ENCODE peak calls at places on chromosomes 4 and X, in seven cellular contexts. M, J, F, O, D, Y and H are unnamed samples. For H3K4me1, the result is how much of the 10 kb centered on the place peaks cover.

GRCh38 chrX:130393451-130394074 is 8.1 kb upstream of the GPR119 start:
- DNase-seq in M (no peak), J (peak), F (peak), O (no peak), D (no peak), Y (no peak), H (no peak)

GRCh38 chr4:87679449-87680169 is 29.5 kb downstream of the DMP1 start:
- DNase-seq in M (no peak), J (no peak), F (no peak), O (no peak), D (no peak), Y (peak), H (no peak)

GRCh38 chrX:70432936-70433847 is 10.1 kb downstream of the GDPD2 start:
- DNase-seq in M (no peak), J (no peak), F (no peak), O (no peak), D (no peak), Y (no peak), H (no peak)

GRCh38 chr4:177455591-177455990 is 13.4 kb upstream of the AGA start:
- DNase-seq in M (no peak), J (no peak), F (no peak), O (no peak), D (no peak), Y (no peak), H (no peak)

GRCh38 chrX:13808293-13808692 is 8.6 kb downstream of the GPM6B start:
- DNase-seq in M (no peak), J (no peak), F (no peak), O (no peak), D (no peak), Y (no peak), H (no peak)

GRCh38 chr4:40307627-40308497 is 27.3 kb upstream of the CHRNA9 start:
- DNase-seq in M (no peak), J (no peak), F (no peak), O (peak), D (no peak), Y (peak), H (no peak)

GRCh38 chr4:177246636-177247584 is 62.8 kb upstream of the NEIL3 start:
- DNase-seq in M (no peak), J (no peak), F (no peak), O (no peak), D (no peak), Y (no peak), H (no peak)

GRCh38 chr4:140296335-140296753 is 77.1 kb upstream of the SCOC start:
- DNase-seq in M (no peak), J (no peak), F (peak), O (no peak), D (no peak), Y (no peak), H (peak)

GRCh38 chrX:100944601-100945000 is 15.9 kb upstream of the XKRX start:
- DNase-seq in M (no peak), J (no peak), F (no peak), O (no peak), D (no peak), Y (no peak), H (no peak)

GRCh38 chr4:109075617-109076016 is 226.8 kb downstream of the COL25A1 start:
- DNase-seq in M (no peak), J (no peak), F (no peak), O (no peak), D (no peak), Y (no peak), H (no peak)

GRCh38 chr4:147370473-147370872 is 110.4 kb upstream of the EDNRA start:
- DNase-seq in M (no peak), J (no peak), F (no peak), O (no peak), D (no peak), Y (no peak), H (no peak)

GRCh38 chrX:18174209-18174608 is 46.5 kb downstream of the BEND2 start:
- DNase-seq in M (no peak), J (no peak), F (no peak), O (no peak), D (no peak), Y (no peak), H (no peak)

GRCh38 chrX:30572004-30572403 is 5.6 kb downstream of the TASL start:
- DNase-seq in M (no peak), J (no peak), F (no peak), O (no peak), D (no peak), Y (no peak), H (no peak)

GRCh38 chrX:40172980-40173661 is 75.4 kb upstream of the BCOR start:
- DNase-seq in M (no peak), J (no peak), F (no peak), O (no peak), D (no peak), Y (no peak), H (no peak)

GRCh38 chrX:103517246-103517645 is 2.0 kb downstream of the RAB40A start:
- DNase-seq in M (no peak), J (no peak), F (no peak), O (no peak), D (no peak), Y (no peak), H (no peak)

GRCh38 chr4:152045781-152046571 is 285.2 kb upstream of the GATB start:
- DNase-seq in M (peak), J (no peak), F (peak), O (no peak), D (no peak), Y (peak), H (no peak)

GRCh38 chr4:77360451-77360850 is 203.4 kb downstream of the CCNG2 start:
- DNase-seq in M (no peak), J (no peak), F (no peak), O (no peak), D (no peak), Y (no peak), H (no peak)

GRCh38 chr4:164204434-164204833 is 549.5 kb upstream of the SMIM31 start:
- DNase-seq in M (no peak), J (no peak), F (peak), O (no peak), D (no peak), Y (no peak), H (no peak)

GRCh38 chrX:19593684-19594083 is 78.4 kb upstream of the MAP3K15 start:
- DNase-seq in M (no peak), J (no peak), F (no peak), O (no peak), D (no peak), Y (peak), H (no peak)

GRCh38 chr4:25818293-25819240 is 44.2 kb downstream of the SEL1L3 start:
- DNase-seq in M (no peak), J (no peak), F (no peak), O (no peak), D (no peak), Y (no peak), H (no peak)

GRCh38 chrX:318739-319578 is at the start of gene GTPBP6:
- DNase-seq in M (peak), J (peak), F (peak), O (peak), D (peak), Y (peak), H (no peak)

GRCh38 chr4:55768291-55768690 is 51.3 kb upstream of the EXOC1L start:
- DNase-seq in M (no peak), J (no peak), F (no peak), O (no peak), D (no peak), Y (no peak), H (no peak)

GRCh38 chrX:30653415-30654131 is at the start of gene GK:
- DNase-seq in M (peak), J (peak), F (no peak), O (no peak), D (no peak), Y (peak), H (no peak)

GRCh38 chr4:152265149-152265621 is 270.7 kb downstream of the FBXW7 start:
- DNase-seq in M (no peak), J (no peak), F (peak), O (no peak), D (no peak), Y (no peak), H (no peak)

GRCh38 chrX:51459125-51459524 is 37.3 kb downstream of the NUDT11 start:
- DNase-seq in M (no peak), J (no peak), F (no peak), O (no peak), D (no peak), Y (no peak), H (no peak)

GRCh38 chr4:113574636-113575103 is 186.9 kb downstream of the CAMK2D start:
- DNase-seq in M (no peak), J (no peak), F (no peak), O (no peak), D (no peak), Y (no peak), H (no peak)

GRCh38 chrX:120653000-120653399 is 23.1 kb upstream of the C1GALT1C1 start:
- DNase-seq in M (no peak), J (no peak), F (no peak), O (no peak), D (no peak), Y (no peak), H (no peak)

GRCh38 chr4:22389240-22389871 is 126.5 kb downstream of the ADGRA3 start:
- DNase-seq in M (no peak), J (no peak), F (peak), O (peak), D (no peak), Y (peak), H (no peak)

GRCh38 chrX:20547649-20548051 is 280.9 kb upstream of the RPS6KA3 start:
- DNase-seq in M (no peak), J (peak), F (no peak), O (no peak), D (no peak), Y (no peak), H (no peak)

GRCh38 chrX:119041175-119041574 is 31.6 kb upstream of the CT47C1 start:
- DNase-seq in M (no peak), J (peak), F (peak), O (no peak), D (no peak), Y (peak), H (no peak)

GRCh38 chr4:176238157-176238608 is 30.8 kb downstream of the ASB5 start:
- DNase-seq in M (no peak), J (no peak), F (no peak), O (no peak), D (no peak), Y (no peak), H (no peak)

GRCh38 chr4:112567536-112567935 is 51.6 kb upstream of the NEUROG2 start:
- DNase-seq in M (no peak), J (no peak), F (no peak), O (no peak), D (no peak), Y (no peak), H (no peak)

GRCh38 chr4:186190456-186191265 is 706 bp upstream of the CYP4V2 start:
- DNase-seq in M (no peak), J (no peak), F (no peak), O (peak), D (no peak), Y (peak), H (no peak)

GRCh38 chr4:6111354-6111930 is 88.9 kb downstream of the JAKMIP1 start:
- DNase-seq in M (no peak), J (no peak), F (no peak), O (no peak), D (no peak), Y (no peak), H (no peak)

GRCh38 chr4:77202491-77202890 is 45.5 kb downstream of the CCNG2 start:
- DNase-seq in M (no peak), J (no peak), F (peak), O (no peak), D (no peak), Y (no peak), H (no peak)

GRCh38 chrX:70554523-70554922 is 109.9 kb downstream of the DLG3 start:
- DNase-seq in M (no peak), J (no peak), F (no peak), O (no peak), D (no peak), Y (no peak), H (no peak)

GRCh38 chr4:30721353-30722091 is 1.4 kb downstream of the PCDH7 start:
- DNase-seq in M (no peak), J (peak), F (peak), O (no peak), D (no peak), Y (no peak), H (no peak)

GRCh38 chr4:182504440-182504839 is 261.2 kb downstream of the TENM3 start:
- DNase-seq in M (no peak), J (no peak), F (no peak), O (no peak), D (no peak), Y (no peak), H (no peak)
- H3K4me1 ChIP-seq in M (under half), J (under half), F (under half), O (under half), D (under half), Y (under half), H (under half)

GRCh38 chr4:153950100-153950979 is 161.5 kb upstream of the SFRP2 start:
- DNase-seq in M (no peak), J (no peak), F (no peak), O (no peak), D (no peak), Y (no peak), H (no peak)
- H3K4me1 ChIP-seq in M (under half), J (under half), F (under half), O (under half), D (under half), Y (under half), H (under half)

GRCh38 chrX:48632207-48632606 is 34.9 kb downstream of the WDR13 start:
- DNase-seq in M (no peak), J (no peak), F (no peak), O (no peak), D (no peak), Y (no peak), H (no peak)
- H3K4me1 ChIP-seq in M (under half), J (under half), F (under half), O (under half), D (under half), Y (under half), H (under half)

GRCh38 chr4:144712775-144713174 is 66.8 kb downstream of the HHIP start:
- DNase-seq in M (no peak), J (no peak), F (no peak), O (no peak), D (no peak), Y (no peak), H (no peak)
- H3K4me1 ChIP-seq in M (under half), J (under half), F (under half), O (under half), D (under half), Y (under half), H (under half)

GRCh38 chr4:1756893-1757779 is 35.8 kb downstream of the TACC3 start:
- DNase-seq in M (no peak), J (no peak), F (no peak), O (no peak), D (no peak), Y (no peak), H (no peak)
- H3K4me1 ChIP-seq in M (under half), J (under half), F (under half), O (under half), D (under half), Y (half or more), H (half or more)

DNA sequence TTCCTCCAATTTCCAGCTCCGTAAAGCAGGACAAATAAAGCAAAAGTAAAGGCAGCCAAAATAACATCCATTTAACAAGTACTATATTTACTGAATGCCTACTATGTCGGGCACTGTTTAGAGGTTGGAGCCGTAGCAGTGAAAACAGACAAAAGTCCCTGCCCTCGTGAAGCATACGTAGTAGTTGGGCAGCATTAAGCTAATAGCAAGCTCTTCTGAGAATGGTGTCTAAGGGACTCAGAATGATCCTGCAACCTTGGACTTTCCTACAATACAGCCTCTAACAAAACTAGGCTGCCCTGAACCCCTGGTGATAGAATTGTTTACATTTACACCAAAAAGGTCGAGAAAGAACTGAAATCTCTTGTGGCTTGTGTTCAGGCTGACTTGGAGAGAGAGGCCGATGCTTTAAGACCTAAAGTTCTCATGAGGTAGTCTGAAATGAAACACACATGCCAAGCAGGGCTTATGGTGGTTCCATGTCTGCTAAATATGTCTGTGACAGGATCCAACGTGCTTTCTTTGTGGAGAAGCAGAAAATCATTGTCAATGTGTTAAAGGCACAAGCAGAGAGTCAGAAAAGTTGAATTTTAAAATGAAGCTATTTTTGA is 876 bp upstream of the PDGFC start:
- DNase-seq in M (no peak), J (no peak), F (no peak), O (no peak), D (no peak), Y (no peak), H (no peak)
- H3K4me1 ChIP-seq in M (under half), J (under half), F (under half), O (under half), D (under half), Y (under half), H (under half)